ENCODE peak calls at places on chromosomes 6 and 20, in eight cellular contexts. One of them, this sample, is unnamed.

GRCh38 chr20:50928469-50928868 is 2.8 kb downstream of the ADNP start:
- DNase-seq in fibroblast of pulmonary artery: no peak
- DNase-seq in PC-9: no peak
- DNase-seq in cardiac fibroblast: no peak
- DNase-seq in adrenal gland: no peak
- DNase-seq in tibial artery: no peak
- DNase-seq in adipocyte: no peak
- DNase-seq in Panc1: no peak
- DNase-seq in this sample: no peak

GRCh38 chr20:31710423-31711250 is 12.0 kb downstream of the BCL2L1 start:
- DNase-seq in fibroblast of pulmonary artery: no peak
- DNase-seq in PC-9: peak
- DNase-seq in cardiac fibroblast: no peak
- DNase-seq in adrenal gland: no peak
- DNase-seq in tibial artery: no peak
- DNase-seq in adipocyte: no peak
- DNase-seq in Panc1: no peak
- DNase-seq in this sample: no peak

GRCh38 chr20:15245896-15246295 is 908.5 kb upstream of the FLRT3 start:
- DNase-seq in fibroblast of pulmonary artery: no peak
- DNase-seq in PC-9: no peak
- DNase-seq in cardiac fibroblast: no peak
- DNase-seq in adrenal gland: no peak
- DNase-seq in tibial artery: no peak
- DNase-seq in adipocyte: no peak
- DNase-seq in Panc1: no peak
- DNase-seq in this sample: no peak

GRCh38 chr20:63552481-63553249 is 1.3 kb upstream of the FNDC11 start:
- DNase-seq in fibroblast of pulmonary artery: no peak
- DNase-seq in PC-9: peak
- DNase-seq in cardiac fibroblast: no peak
- DNase-seq in adrenal gland: no peak
- DNase-seq in tibial artery: no peak
- DNase-seq in adipocyte: no peak
- DNase-seq in Panc1: no peak
- DNase-seq in this sample: no peak

GRCh38 chr20:57006411-57007170 is 259.9 kb downstream of the BMP7 start:
- DNase-seq in fibroblast of pulmonary artery: no peak
- DNase-seq in PC-9: no peak
- DNase-seq in cardiac fibroblast: no peak
- DNase-seq in adrenal gland: no peak
- DNase-seq in tibial artery: no peak
- DNase-seq in adipocyte: peak
- DNase-seq in Panc1: no peak
- DNase-seq in this sample: peak

GRCh38 chr20:38001173-38001875 is 31.9 kb downstream of the TTI1 start:
- DNase-seq in fibroblast of pulmonary artery: peak
- DNase-seq in PC-9: peak
- DNase-seq in cardiac fibroblast: peak
- DNase-seq in adrenal gland: no peak
- DNase-seq in tibial artery: no peak
- DNase-seq in adipocyte: peak
- DNase-seq in Panc1: no peak
- DNase-seq in this sample: peak

GRCh38 chr6:139027620-139028182 is 844 bp upstream of the ABRACL start:
- DNase-seq in fibroblast of pulmonary artery: peak
- DNase-seq in PC-9: peak
- DNase-seq in cardiac fibroblast: peak
- DNase-seq in adrenal gland: no peak
- DNase-seq in tibial artery: no peak
- DNase-seq in adipocyte: no peak
- DNase-seq in Panc1: no peak
- DNase-seq in this sample: peak

GRCh38 chr6:159700970-159701369 is 7.9 kb upstream of the SOD2 start:
- DNase-seq in fibroblast of pulmonary artery: no peak
- DNase-seq in PC-9: no peak
- DNase-seq in cardiac fibroblast: no peak
- DNase-seq in adrenal gland: peak
- DNase-seq in tibial artery: no peak
- DNase-seq in adipocyte: peak
- DNase-seq in Panc1: no peak
- DNase-seq in this sample: no peak

GRCh38 chr20:60038400-60038799 is 80.2 kb downstream of the CDH26 start:
- DNase-seq in fibroblast of pulmonary artery: no peak
- DNase-seq in PC-9: no peak
- DNase-seq in cardiac fibroblast: no peak
- DNase-seq in adrenal gland: no peak
- DNase-seq in tibial artery: no peak
- DNase-seq in adipocyte: no peak
- DNase-seq in Panc1: no peak
- DNase-seq in this sample: no peak

DNA sequence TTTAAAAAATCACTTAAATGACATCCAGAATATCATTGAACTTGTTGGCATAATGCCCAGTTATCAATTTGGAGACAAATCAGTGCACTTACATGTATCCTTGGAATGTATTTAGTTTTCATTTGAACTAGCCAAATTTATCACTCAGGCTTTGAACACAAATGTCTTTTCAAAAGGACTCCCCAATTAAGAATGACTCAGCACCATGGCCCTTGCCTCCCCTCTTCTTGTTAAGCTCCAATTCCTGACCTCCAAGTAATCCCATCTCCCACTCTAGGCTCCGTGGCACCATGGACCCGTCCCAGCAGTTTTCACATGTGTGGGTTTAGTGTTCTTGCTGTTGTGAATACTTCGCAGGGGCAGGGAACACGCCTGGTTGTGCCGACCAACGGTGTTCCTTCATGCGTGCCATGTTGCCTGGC is 2.7 kb downstream of the AKAP12 start:
- DNase-seq in fibroblast of pulmonary artery: peak
- DNase-seq in PC-9: no peak
- DNase-seq in cardiac fibroblast: peak
- DNase-seq in adrenal gland: no peak
- DNase-seq in tibial artery: no peak
- DNase-seq in adipocyte: peak
- DNase-seq in Panc1: no peak
- DNase-seq in this sample: no peak
- H3K4me3 ChIP-seq in fibroblast of pulmonary artery: peak
- H3K4me3 ChIP-seq in PC-9: peak
- H3K4me3 ChIP-seq in cardiac fibroblast: no peak
- H3K4me3 ChIP-seq in adrenal gland: no peak
- H3K4me3 ChIP-seq in tibial artery: peak
- H3K4me3 ChIP-seq in adipocyte: peak
- H3K4me3 ChIP-seq in Panc1: peak
- H3K4me3 ChIP-seq in this sample: peak

GRCh38 chr6:44302856-44303255 is 10.3 kb downstream of the AARS2 start:
- DNase-seq in fibroblast of pulmonary artery: no peak
- DNase-seq in PC-9: no peak
- DNase-seq in cardiac fibroblast: no peak
- DNase-seq in adrenal gland: no peak
- DNase-seq in tibial artery: peak
- DNase-seq in adipocyte: no peak
- DNase-seq in Panc1: no peak
- DNase-seq in this sample: no peak
- H3K4me3 ChIP-seq in fibroblast of pulmonary artery: no peak
- H3K4me3 ChIP-seq in PC-9: no peak
- H3K4me3 ChIP-seq in cardiac fibroblast: no peak
- H3K4me3 ChIP-seq in adrenal gland: no peak
- H3K4me3 ChIP-seq in tibial artery: no peak
- H3K4me3 ChIP-seq in adipocyte: no peak
- H3K4me3 ChIP-seq in Panc1: no peak
- H3K4me3 ChIP-seq in this sample: no peak

GRCh38 chr6:46046558-46047169 is 31.0 kb upstream of the CLIC5 start:
- DNase-seq in fibroblast of pulmonary artery: no peak
- DNase-seq in PC-9: no peak
- DNase-seq in cardiac fibroblast: no peak
- DNase-seq in adrenal gland: no peak
- DNase-seq in tibial artery: no peak
- DNase-seq in adipocyte: no peak
- DNase-seq in Panc1: no peak
- DNase-seq in this sample: no peak

GRCh38 chr6:46042355-46042999 is 26.8 kb upstream of the CLIC5 start:
- DNase-seq in fibroblast of pulmonary artery: peak
- DNase-seq in PC-9: peak
- DNase-seq in cardiac fibroblast: peak
- DNase-seq in adrenal gland: peak
- DNase-seq in tibial artery: no peak
- DNase-seq in adipocyte: peak
- DNase-seq in Panc1: no peak
- DNase-seq in this sample: peak

GRCh38 chr6:46048646-46049297 is 33.1 kb upstream of the CLIC5 start:
- DNase-seq in fibroblast of pulmonary artery: no peak
- DNase-seq in PC-9: no peak
- DNase-seq in cardiac fibroblast: no peak
- DNase-seq in adrenal gland: no peak
- DNase-seq in tibial artery: no peak
- DNase-seq in adipocyte: no peak
- DNase-seq in Panc1: no peak
- DNase-seq in this sample: no peak

GRCh38 chr6:46040288-46040687 is 24.6 kb upstream of the CLIC5 start:
- DNase-seq in fibroblast of pulmonary artery: no peak
- DNase-seq in PC-9: no peak
- DNase-seq in cardiac fibroblast: no peak
- DNase-seq in adrenal gland: no peak
- DNase-seq in tibial artery: no peak
- DNase-seq in adipocyte: no peak
- DNase-seq in Panc1: no peak
- DNase-seq in this sample: no peak

GRCh38 chr6:46044876-46045617 is 29.4 kb upstream of the CLIC5 start:
- DNase-seq in fibroblast of pulmonary artery: peak
- DNase-seq in PC-9: peak
- DNase-seq in cardiac fibroblast: peak
- DNase-seq in adrenal gland: peak
- DNase-seq in tibial artery: peak
- DNase-seq in adipocyte: peak
- DNase-seq in Panc1: peak
- DNase-seq in this sample: peak
- H3K4me3 ChIP-seq in fibroblast of pulmonary artery: no peak
- H3K4me3 ChIP-seq in PC-9: no peak
- H3K4me3 ChIP-seq in cardiac fibroblast: no peak
- H3K4me3 ChIP-seq in adrenal gland: no peak
- H3K4me3 ChIP-seq in tibial artery: no peak
- H3K4me3 ChIP-seq in adipocyte: peak
- H3K4me3 ChIP-seq in Panc1: no peak
- H3K4me3 ChIP-seq in this sample: no peak

GRCh38 chr20:44738779-44739477 is 6.7 kb upstream of the KCNK15 start:
- DNase-seq in fibroblast of pulmonary artery: peak
- DNase-seq in PC-9: peak
- DNase-seq in cardiac fibroblast: peak
- DNase-seq in adrenal gland: peak
- DNase-seq in tibial artery: peak
- DNase-seq in adipocyte: peak
- DNase-seq in Panc1: no peak
- DNase-seq in this sample: peak
- H3K4me3 ChIP-seq in fibroblast of pulmonary artery: no peak
- H3K4me3 ChIP-seq in PC-9: no peak
- H3K4me3 ChIP-seq in cardiac fibroblast: no peak
- H3K4me3 ChIP-seq in adrenal gland: no peak
- H3K4me3 ChIP-seq in tibial artery: no peak
- H3K4me3 ChIP-seq in adipocyte: peak
- H3K4me3 ChIP-seq in Panc1: no peak
- H3K4me3 ChIP-seq in this sample: no peak

GRCh38 chr6:24940311-24940917 is 4.7 kb upstream of the RIPOR2 start:
- DNase-seq in fibroblast of pulmonary artery: no peak
- DNase-seq in PC-9: no peak
- DNase-seq in cardiac fibroblast: no peak
- DNase-seq in adrenal gland: no peak
- DNase-seq in tibial artery: no peak
- DNase-seq in adipocyte: no peak
- DNase-seq in Panc1: no peak
- DNase-seq in this sample: no peak
- H3K4me3 ChIP-seq in fibroblast of pulmonary artery: no peak
- H3K4me3 ChIP-seq in PC-9: no peak
- H3K4me3 ChIP-seq in cardiac fibroblast: no peak
- H3K4me3 ChIP-seq in adrenal gland: no peak
- H3K4me3 ChIP-seq in tibial artery: no peak
- H3K4me3 ChIP-seq in adipocyte: no peak
- H3K4me3 ChIP-seq in Panc1: no peak
- H3K4me3 ChIP-seq in this sample: no peak

GRCh38 chr20:49697071-49697470 is 16.6 kb downstream of the B4GALT5 start:
- DNase-seq in fibroblast of pulmonary artery: no peak
- DNase-seq in PC-9: no peak
- DNase-seq in cardiac fibroblast: no peak
- DNase-seq in adrenal gland: peak
- DNase-seq in tibial artery: no peak
- DNase-seq in adipocyte: no peak
- DNase-seq in Panc1: no peak
- DNase-seq in this sample: no peak
- H3K4me3 ChIP-seq in fibroblast of pulmonary artery: no peak
- H3K4me3 ChIP-seq in PC-9: no peak
- H3K4me3 ChIP-seq in cardiac fibroblast: no peak
- H3K4me3 ChIP-seq in adrenal gland: no peak
- H3K4me3 ChIP-seq in tibial artery: no peak
- H3K4me3 ChIP-seq in adipocyte: no peak
- H3K4me3 ChIP-seq in Panc1: no peak
- H3K4me3 ChIP-seq in this sample: no peak

GRCh38 chr6:105981002-105981887 is 104.9 kb upstream of the PRDM1 start:
- DNase-seq in fibroblast of pulmonary artery: no peak
- DNase-seq in PC-9: no peak
- DNase-seq in cardiac fibroblast: no peak
- DNase-seq in adrenal gland: no peak
- DNase-seq in tibial artery: no peak
- DNase-seq in adipocyte: peak
- DNase-seq in Panc1: no peak
- DNase-seq in this sample: no peak
- H3K4me3 ChIP-seq in fibroblast of pulmonary artery: no peak
- H3K4me3 ChIP-seq in PC-9: no peak
- H3K4me3 ChIP-seq in cardiac fibroblast: peak
- H3K4me3 ChIP-seq in adrenal gland: no peak
- H3K4me3 ChIP-seq in tibial artery: peak
- H3K4me3 ChIP-seq in adipocyte: peak
- H3K4me3 ChIP-seq in Panc1: peak
- H3K4me3 ChIP-seq in this sample: peak

This sample was measured in fibroblast of villous mesenchyme.